ENCODE peak calls at places on chromosomes 1 and 21, in five cellular contexts. M is progenitor cell of endocrine pancreas, D is RWPE1, I is keratinocyte, L is GM20000. P is an unnamed sample.

GRCh38 chr1:6171546-6172124 is 8.5 kb downstream of the CHD5 start:
- DNase-seq in M (no peak), D (no peak), I (no peak), L (no peak), P (no peak)

GRCh38 chr1:60102691-60103090 is 29.1 kb upstream of the C1orf87 start:
- DNase-seq in M (no peak), D (no peak), I (no peak), L (no peak), P (no peak)

GRCh38 chr21:45448810-45449657 is 44.1 kb downstream of the COL18A1 start:
- DNase-seq in M (no peak), D (no peak), I (no peak), L (no peak), P (no peak)

GRCh38 chr1:54397090-54397591 is 9.1 kb downstream of the SSBP3 start:
- DNase-seq in M (no peak), D (no peak), I (no peak), L (no peak), P (no peak)

GRCh38 chr1:110159160-110159559 is 8.9 kb downstream of the SLC6A17 start:
- DNase-seq in M (no peak), D (no peak), I (no peak), L (no peak), P (no peak)

GRCh38 chr1:79323240-79324025 is 316.9 kb upstream of the ADGRL4 start:
- DNase-seq in M (no peak), D (peak), I (peak), L (no peak), P (no peak)

GRCh38 chr1:231793893-231794292 is 167.3 kb downstream of the DISC1 start:
- DNase-seq in M (no peak), D (no peak), I (no peak), L (no peak), P (no peak)

GRCh38 chr1:237975903-237976302 is 85.2 kb upstream of the ZP4 start:
- DNase-seq in M (no peak), D (no peak), I (no peak), L (no peak), P (no peak)

GRCh38 chr1:154445040-154445472 is 39.9 kb downstream of the IL6R start:
- DNase-seq in M (no peak), D (no peak), I (no peak), L (peak), P (no peak)

GRCh38 chr1:48572632-48573258 is 100.7 kb upstream of the SPATA6 start:
- DNase-seq in M (peak), D (peak), I (no peak), L (peak), P (no peak)

GRCh38 chr1:198970919-198971318 is 332.1 kb downstream of the PTPRC start:
- DNase-seq in M (no peak), D (peak), I (no peak), L (no peak), P (no peak)

GRCh38 chr1:198966519-198966918 is 327.7 kb downstream of the PTPRC start:
- DNase-seq in M (no peak), D (no peak), I (no peak), L (no peak), P (no peak)

GRCh38 chr1:198969981-198970380 is 331.1 kb downstream of the PTPRC start:
- DNase-seq in M (no peak), D (no peak), I (no peak), L (no peak), P (no peak)

GRCh38 chr1:198967566-198967965 is 328.7 kb downstream of the PTPRC start:
- DNase-seq in M (no peak), D (no peak), I (no peak), L (no peak), P (no peak)
- TF ChIP-seq CTCF in M (no peak), D (no peak), I (no peak), L (no peak), P (no peak)

GRCh38 chr1:50099654-50100053 is 9.1 kb upstream of the ELAVL4 start:
- DNase-seq in M (no peak), D (no peak), I (no peak), L (no peak), P (no peak)
- TF ChIP-seq CTCF in M (peak), D (no peak), I (no peak), L (no peak), P (no peak)

GRCh38 chr1:245768596-245768995 is 613.8 kb downstream of the KIF26B start:
- DNase-seq in M (no peak), D (no peak), I (no peak), L (no peak), P (no peak)

GRCh38 chr1:245762396-245762910 is 607.7 kb downstream of the KIF26B start:
- DNase-seq in M (no peak), D (no peak), I (no peak), L (no peak), P (no peak)

GRCh38 chr1:245765241-245766000 is 610.6 kb downstream of the KIF26B start:
- DNase-seq in M (no peak), D (no peak), I (no peak), L (no peak), P (no peak)

GRCh38 chr1:245764040-245764439 is 609.3 kb downstream of the KIF26B start:
- DNase-seq in M (no peak), D (no peak), I (no peak), L (no peak), P (no peak)
- TF ChIP-seq CTCF in M (no peak), D (no peak), I (no peak), L (no peak), P (no peak)

GRCh38 chr1:226109829-226110248 is 47.3 kb downstream of the H3-3A start:
- DNase-seq in M (peak), D (peak), I (no peak), L (peak), P (peak)
- TF ChIP-seq CTCF in M (no peak), D (peak), I (no peak), L (no peak), P (no peak)

DNA sequence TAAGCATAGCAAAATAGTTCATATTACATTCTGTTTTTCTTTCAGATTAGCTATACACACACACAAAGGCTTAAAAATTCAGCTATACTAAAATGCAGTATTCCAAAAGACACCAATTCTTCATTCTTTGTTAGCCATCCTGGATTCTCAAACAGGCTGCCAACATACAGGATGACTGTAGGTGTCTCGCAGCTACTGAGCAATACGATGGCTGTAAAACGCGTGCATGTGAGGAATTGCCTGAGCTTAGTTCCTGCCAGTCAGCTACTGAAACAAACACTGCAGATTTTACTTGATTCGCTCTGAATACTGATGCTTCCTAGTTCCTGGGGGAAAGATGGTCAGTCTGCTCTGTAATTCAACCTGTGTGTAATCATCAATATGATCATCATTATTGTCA is 24.7 kb upstream of the HMGN1 start:
- DNase-seq in M (no peak), D (peak), I (no peak), L (no peak), P (no peak)
- TF ChIP-seq CTCF in M (peak), D (peak), I (peak), L (peak), P (no peak)

GRCh38 chr1:29197590-29197924 is 15.9 kb upstream of the SRSF4 start:
- DNase-seq in M (no peak), D (no peak), I (no peak), L (peak), P (no peak)
- TF ChIP-seq CTCF in M (peak), D (no peak), I (peak), L (no peak), P (no peak)

GRCh38 chr1:8718878-8719361 is 98.5 kb downstream of the RERE start:
- DNase-seq in M (no peak), D (no peak), I (no peak), L (no peak), P (no peak)
- TF ChIP-seq CTCF in M (no peak), D (no peak), I (no peak), L (no peak), P (no peak)

DNA sequence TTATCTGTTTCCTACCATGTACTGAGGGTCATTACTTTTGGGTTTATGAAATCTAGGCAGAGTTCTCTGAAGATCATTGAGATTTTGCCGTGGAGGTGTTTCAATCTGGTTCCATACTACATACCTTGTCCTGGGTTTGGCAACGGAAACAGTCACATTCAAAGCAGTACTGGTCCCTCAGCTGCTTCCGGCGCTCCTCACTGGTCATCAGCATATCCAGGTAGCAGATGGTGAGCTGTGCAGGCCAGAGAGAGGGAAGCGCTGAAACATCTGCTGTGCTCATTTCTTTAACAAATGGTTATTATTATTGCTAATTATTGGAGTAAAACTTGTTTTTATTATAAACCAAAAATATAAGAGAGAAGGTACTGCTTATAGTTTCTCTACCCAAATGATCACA is 591.7 kb downstream of the SMYD3 start:
- DNase-seq in M (no peak), D (no peak), I (no peak), L (no peak), P (no peak)
- TF ChIP-seq CTCF in M (no peak), D (no peak), I (no peak), L (no peak), P (no peak)

GRCh38 chr1:27127419-27127818 is 27.5 kb downstream of the SLC9A1 start:
- DNase-seq in M (no peak), D (no peak), I (no peak), L (no peak), P (no peak)
- TF ChIP-seq CTCF in M (peak), D (no peak), I (peak), L (no peak), P (no peak)